ENCODE peak calls at places on chromosomes 3 and 15, in six cellular contexts. L is LoVo, K is lower leg skin, O is NCI-H1105, R is foreskin fibroblast, W is KBM-7. T is an unnamed sample.

GRCh38 chr15:85690546-85691226 is 104.0 kb downstream of the KLHL25 start:
- DNase-seq in R (no peak), K (no peak), L (no peak), O (no peak), W (peak), T (no peak)

GRCh38 chr3:143266512-143266911 is 146.9 kb downstream of the CHST2 start:
- DNase-seq in O (no peak), L (no peak), K (no peak), R (peak), W (no peak), T (peak)

GRCh38 chr15:31511707-31512310 is 185.2 kb downstream of the KLF13 start:
- DNase-seq in R (no peak), L (no peak), W (no peak), O (no peak), K (no peak), T (no peak)

GRCh38 chr3:100634493-100635272 is 25.3 kb downstream of the ADGRG7 start:
- DNase-seq in W (peak), R (peak), L (peak), K (no peak), O (no peak), T (no peak)

GRCh38 chr15:101314726-101315125 is 19.7 kb upstream of the SNRPA1 start:
- DNase-seq in O (no peak), W (no peak), K (peak), R (no peak), L (no peak), T (no peak)

GRCh38 chr3:76497636-76498035 is 542.3 kb upstream of the ROBO2 start:
- DNase-seq in K (no peak), L (no peak), R (peak), O (no peak), W (no peak), T (no peak)

GRCh38 chr15:43410572-43411214 is 39.8 kb downstream of the TUBGCP4 start:
- DNase-seq in R (peak), K (no peak), O (no peak), W (no peak), L (no peak), T (no peak)

GRCh38 chr3:194572131-194572789 is 61.0 kb downstream of the TMEM44 start:
- DNase-seq in O (no peak), L (no peak), R (peak), W (no peak), K (peak), T (peak)

GRCh38 chr3:20451170-20451569 is 265.2 kb upstream of the SGO1 start:
- DNase-seq in O (no peak), L (no peak), K (no peak), W (no peak), R (no peak), T (no peak)

GRCh38 chr15:67945131-67945530 is 105.3 kb upstream of the RNU6-1 start:
- DNase-seq in W (no peak), O (no peak), R (no peak), L (no peak), K (no peak), T (no peak)

T was measured in skeletal muscle cell.